ENCODE peak calls at places on chromosomes 16 and 17, in four cellular contexts. P is ascending aorta, W is pancreas, I is heart left ventricle. B is an unnamed sample.
A peak's percentile ranks its signal among the peaks of the same experiment; 100 is the strongest.

GRCh38 chr16:50004239-50004638 is 20.8 kb upstream of the CNEP1R1 start:
- DNase-seq in P (no peak), W (no peak), I (no peak), B (no peak)

GRCh38 chr17:49907279-49907678 is 59.4 kb upstream of the TAC4 start:
- DNase-seq in P (no peak), W (no peak), I (no peak), B (no peak)

GRCh38 chr16:84729716-84730320 is 30.0 kb downstream of the USP10 start:
- DNase-seq in P (no peak), W (no peak), I (no peak), B (no peak)

GRCh38 chr17:74417178-74418045 is 14.5 kb upstream of the GPRC5C start:
- DNase-seq in P (no peak), W (no peak), I (no peak), B (no peak)

GRCh38 chr17:8080208-8080798 is 7.2 kb downstream of the ALOX12B start:
- DNase-seq in P (no peak), W (no peak), I (no peak), B (no peak)

GRCh38 chr16:48231675-48232214 is 12.4 kb upstream of the LONP2 start:
- DNase-seq in P (no peak), W (no peak), I (no peak), B (no peak)

GRCh38 chr17:37283414-37283961 is 92.3 kb upstream of the C17orf78 start:
- DNase-seq in P (no peak), W (no peak), I (no peak), B (no peak)

GRCh38 chr17:17419621-17420020 is 57.2 kb upstream of the MED9 start:
- DNase-seq in P (no peak), W (no peak), I (peak; percentile 43), B (no peak)

GRCh38 chr16:31216116-31216469 is 842 bp downstream of the PYDC1 start:
- DNase-seq in P (no peak), W (no peak), I (no peak), B (no peak)

GRCh38 chr16:66618588-66618987 is 14.1 kb downstream of the CMTM3 start:
- DNase-seq in P (peak; percentile 75), W (no peak), I (no peak), B (no peak)

GRCh38 chr17:50459081-50459676 is 9.5 kb downstream of the CHAD start:
- DNase-seq in P (no peak), W (no peak), I (no peak), B (peak; percentile 56)

GRCh38 chr17:61568219-61569072 is 22.6 kb downstream of the NACA2 start:
- DNase-seq in P (no peak), W (no peak), I (no peak), B (no peak)

GRCh38 chr16:11416228-11417001 is 71.2 kb downstream of the RMI2 start:
- DNase-seq in P (no peak), W (no peak), I (no peak), B (no peak)

GRCh38 chr17:36920032-36921000 is 17.0 kb upstream of the LHX1 start:
- DNase-seq in P (no peak), W (no peak), I (no peak), B (no peak)

GRCh38 chr17:78781339-78782304 is at the start of gene CYTH1:
- DNase-seq in P (peak; percentile 76), W (peak; percentile 43), I (peak; percentile 54), B (peak; percentile 57)

GRCh38 chr17:72644481-72644880 is 448.0 kb downstream of the SLC39A11 start:
- DNase-seq in P (no peak), W (no peak), I (no peak), B (no peak)

GRCh38 chr17:32152130-32152529 is 9.8 kb downstream of the RHOT1 start:
- DNase-seq in P (no peak), W (peak; percentile 49), I (no peak), B (no peak)

GRCh38 chr16:47511882-47512281 is 50.8 kb downstream of the PHKB start:
- DNase-seq in P (no peak), W (no peak), I (no peak), B (no peak)

GRCh38 chr17:27381007-27381501 is 75.2 kb upstream of the KSR1 start:
- DNase-seq in P (peak; percentile 80), W (peak; percentile 13), I (peak; percentile 74), B (peak; percentile 61)

GRCh38 chr17:7837375-7838290 is 3.6 kb downstream of the KDM6B start:
- DNase-seq in P (no peak), W (no peak), I (no peak), B (no peak)

GRCh38 chr17:48613862-48614694 is 1.0 kb downstream of the HOXB8 start:
- DNase-seq in P (no peak), W (no peak), I (no peak), B (no peak)

GRCh38 chr17:59753522-59754467 is 46.3 kb downstream of the VMP1 start:
- DNase-seq in P (no peak), W (no peak), I (no peak), B (no peak)

GRCh38 chr17:42518046-42518754 is 17.8 kb upstream of the NAGLU start:
- DNase-seq in P (peak; percentile 96), W (no peak), I (peak; percentile 80), B (peak; percentile 80)

GRCh38 chr16:89143911-89144675 is 27.5 kb upstream of the CDH15 start:
- DNase-seq in P (no peak), W (no peak), I (no peak), B (no peak)

GRCh38 chr16:22673463-22673862 is 140.5 kb upstream of the HS3ST2 start:
- DNase-seq in P (peak; percentile 27), W (no peak), I (peak; percentile 11), B (no peak)

GRCh38 chr17:16286009-16286946 is 67.0 kb downstream of the CENPV start:
- DNase-seq in P (peak; percentile 93), W (peak; percentile 59), I (peak; percentile 81), B (peak; percentile 88)

GRCh38 chr17:58710948-58711552 is 18.6 kb downstream of the RAD51C start:
- DNase-seq in P (no peak), W (no peak), I (no peak), B (peak; percentile 35)

GRCh38 chr16:88940196-88941050 is 36.6 kb downstream of the CBFA2T3 start:
- DNase-seq in P (no peak), W (peak; percentile 82), I (no peak), B (no peak)

GRCh38 chr17:54944796-54945195 is 23.7 kb downstream of the COX11 start:
- DNase-seq in P (no peak), W (no peak), I (no peak), B (no peak)

GRCh38 chr17:79775635-79776034 is 2.3 kb upstream of the CBX2 start:
- DNase-seq in P (no peak), W (no peak), I (no peak), B (no peak)

GRCh38 chr16:88839026-88839529 is 17.7 kb downstream of the GALNS start:
- DNase-seq in P (no peak), W (no peak), I (no peak), B (no peak)

GRCh38 chr17:17532991-17533390 is 36.8 kb upstream of the RASD1 start:
- DNase-seq in P (no peak), W (no peak), I (no peak), B (no peak)

GRCh38 chr16:49486350-49486749 is 112.7 kb downstream of the C16orf78 start:
- DNase-seq in P (peak; percentile 57), W (no peak), I (no peak), B (no peak)

GRCh38 chr16:31010539-31010938 is at the start of gene STX1B:
- DNase-seq in P (no peak), W (no peak), I (no peak), B (no peak)

GRCh38 chr16:67015317-67015731 is 13.6 kb upstream of the CBFB start:
- DNase-seq in P (no peak), W (no peak), I (no peak), B (no peak)

GRCh38 chr17:30379303-30380105 is 777 bp downstream of the CPD start:
- DNase-seq in P (no peak), W (peak; percentile 14), I (peak; percentile 29), B (no peak)

GRCh38 chr17:1532836-1533602 is 16.6 kb upstream of the INPP5K start:
- DNase-seq in P (no peak), W (no peak), I (no peak), B (no peak)

GRCh38 chr17:7021993-7022778 is 664 bp upstream of the BCL6B start:
- DNase-seq in P (peak; percentile 89), W (peak; percentile 60), I (peak; percentile 86), B (peak; percentile 77)

GRCh38 chr16:17194190-17194780 is 276.5 kb downstream of the XYLT1 start:
- DNase-seq in P (peak; percentile 68), W (peak; percentile 23), I (peak; percentile 32), B (peak; percentile 51)

GRCh38 chr17:64747938-64748540 is 85.9 kb upstream of the SMURF2 start:
- DNase-seq in P (no peak), W (no peak), I (no peak), B (no peak)

DNA sequence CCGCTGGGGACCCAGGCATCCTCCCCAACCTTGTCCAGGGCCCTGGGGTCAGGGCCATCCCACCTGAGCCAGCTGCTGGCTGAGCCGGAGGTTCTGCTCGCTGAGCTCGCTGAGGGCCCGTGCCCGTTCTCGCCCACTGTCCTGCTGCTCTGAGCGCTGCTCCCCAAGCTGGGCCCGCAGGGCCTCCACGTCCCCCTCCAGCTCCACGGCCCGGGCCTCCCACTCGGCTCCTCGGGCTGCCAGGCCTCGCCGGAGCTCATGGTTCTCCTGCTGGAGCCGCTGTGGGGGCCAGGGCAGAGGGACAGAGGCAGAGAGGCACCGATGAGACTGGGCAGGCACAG is 5.9 kb downstream of the BICDL2 start:
- DNase-seq in P (no peak), W (peak; percentile 9), I (no peak), B (no peak)
- H3K4me1 ChIP-seq in P (no peaks in the 10 kb centered on the region), W (peaks cover 20% of the 10 kb centered on the region), I (no peaks in the 10 kb centered on the region), B (no peaks in the 10 kb centered on the region)

GRCh38 chr17:40092581-40092980 is 7.8 kb downstream of the NR1D1 start:
- DNase-seq in P (no peak), W (no peak), I (no peak), B (no peak)
- H3K27ac ChIP-seq in P (peak overlapping the region; percentile 91), W (no peak overlapping the region), I (peak overlapping the region; percentile 99), B (no peak overlapping the region)

GRCh38 chr17:45310380-45311324 is 6.2 kb downstream of the MAP3K14 start:
- DNase-seq in P (no peak), W (peak; percentile 90), I (no peak), B (no peak)
- H3K4me1 ChIP-seq in P (peaks cover 7% of the 10 kb centered on the region), W (peaks cover 94% of the 10 kb centered on the region), I (peaks cover 69% of the 10 kb centered on the region), B (peaks cover 41% of the 10 kb centered on the region)

DNA sequence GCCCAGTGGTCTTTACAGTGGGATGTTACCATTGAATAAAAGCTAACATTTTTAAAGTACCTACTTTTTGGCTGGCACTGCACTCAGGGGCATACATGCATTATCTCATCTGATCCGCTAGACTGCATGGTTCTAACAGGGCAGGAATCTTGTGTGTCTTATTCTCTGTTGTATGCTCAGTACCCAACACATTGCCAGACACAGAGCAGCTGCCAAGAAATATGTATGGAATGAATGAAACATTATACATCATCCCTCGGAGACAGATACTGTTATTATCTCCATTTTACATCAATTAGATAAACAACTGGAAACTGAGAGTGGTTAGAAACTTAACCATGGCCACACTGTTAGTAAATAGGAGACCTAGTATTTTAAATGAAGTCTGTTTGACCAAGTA is 74.1 kb upstream of the CDH11 start:
- DNase-seq in P (no peak), W (no peak), I (no peak), B (no peak)
- H3K27ac ChIP-seq in P (no peak overlapping the region), W (no peak overlapping the region), I (no peak overlapping the region), B (no peak overlapping the region)

DNA sequence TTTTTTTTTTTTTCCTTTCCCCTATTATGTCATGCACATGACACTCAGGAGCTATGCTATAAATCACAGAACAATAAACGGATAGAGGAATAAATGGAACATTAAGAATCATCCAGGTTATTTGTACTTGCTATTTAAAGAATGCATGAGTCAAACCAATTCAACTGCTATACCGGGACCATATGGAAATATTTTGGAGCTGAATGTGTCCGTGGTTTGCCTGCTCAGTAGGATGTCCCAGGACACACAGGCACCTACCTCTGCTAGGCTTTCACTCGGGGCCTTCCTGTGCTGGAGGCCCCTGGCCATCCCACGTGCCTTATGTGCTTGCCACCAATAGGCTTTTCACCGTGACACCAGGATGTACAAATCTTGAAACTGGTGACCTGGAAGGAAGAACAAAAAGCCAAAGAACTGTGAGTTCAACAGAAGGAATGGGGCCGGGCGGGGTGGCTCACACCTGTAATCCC is 15.3 kb upstream of the SEC14L1 start:
- DNase-seq in P (no peak), W (no peak), I (no peak), B (no peak)
- H3K4me1 ChIP-seq in P (no peaks in the 10 kb centered on the region), W (peaks cover 33% of the 10 kb centered on the region), I (peaks cover 17% of the 10 kb centered on the region), B (peaks cover 15% of the 10 kb centered on the region)

B was measured in lung.